ENCODE peak calls at places on chromosomes 7 and 10, in four cellular contexts. Z is BJ, Q is suprapubic skin, T is ovary. V is an unnamed sample.

GRCh38 chr7:127251048-127251451 is 1.7 kb downstream of the GRM8 start:
- DNase-seq in Z (no peak), Q (no peak), T (peak), V (no peak)

GRCh38 chr7:102875700-102876192 is 37.1 kb upstream of the LRRC17 start:
- DNase-seq in Z (peak), Q (no peak), T (no peak), V (peak)

GRCh38 chr7:23383225-23383624 is 84.1 kb downstream of the MALSU1 start:
- DNase-seq in Z (no peak), Q (no peak), T (no peak), V (peak)

GRCh38 chr10:99926925-99927718 is 82.6 kb downstream of the DNMBP start:
- DNase-seq in Z (no peak), Q (no peak), T (peak), V (peak)

GRCh38 chr10:13865758-13866491 is 279.2 kb downstream of the PRPF18 start:
- DNase-seq in Z (peak), Q (no peak), T (no peak), V (peak)

GRCh38 chr7:7181519-7182155 is 707 bp upstream of the C1GALT1 start:
- DNase-seq in Z (no peak), Q (no peak), T (peak), V (no peak)

GRCh38 chr7:33183504-33183903 is 54.1 kb downstream of the BBS9 start:
- DNase-seq in Z (peak), Q (no peak), T (no peak), V (peak)

GRCh38 chr7:98400538-98401427 is at the start of gene BAIAP2L1:
- DNase-seq in Z (no peak), Q (peak), T (peak), V (peak)

GRCh38 chr10:103507235-103508191 is 14.0 kb downstream of the NEURL1 start:
- DNase-seq in Z (no peak), Q (peak), T (no peak), V (no peak)

GRCh38 chr10:30788307-30788706 is 158.8 kb upstream of the LYZL2 start:
- DNase-seq in Z (no peak), Q (no peak), T (no peak), V (no peak)

GRCh38 chr10:7610651-7611389 is 55.9 kb downstream of the ITIH5 start:
- DNase-seq in Z (peak), Q (no peak), T (peak), V (no peak)

GRCh38 chr7:20310963-20311742 is 19.5 kb upstream of the ITGB8 start:
- DNase-seq in Z (peak), Q (no peak), T (no peak), V (no peak)

GRCh38 chr7:117871778-117872538 is 1.3 kb downstream of the CTTNBP2 start:
- DNase-seq in Z (no peak), Q (no peak), T (peak), V (no peak)

GRCh38 chr7:22866965-22867364 is 44.3 kb upstream of the TOMM7 start:
- DNase-seq in Z (no peak), Q (no peak), T (no peak), V (peak)

GRCh38 chr7:129831424-129832058 is 121.2 kb downstream of the UBE2H start:
- DNase-seq in Z (peak), Q (no peak), T (no peak), V (peak)

GRCh38 chr10:6052247-6053221 is 9.6 kb downstream of the IL2RA start:
- DNase-seq in Z (no peak), Q (no peak), T (no peak), V (no peak)

GRCh38 chr10:6048281-6049030 is 13.7 kb downstream of the IL2RA start:
- DNase-seq in Z (no peak), Q (peak), T (no peak), V (no peak)

GRCh38 chr10:6049031-6049400 is 13.2 kb downstream of the IL2RA start:
- DNase-seq in Z (no peak), Q (no peak), T (no peak), V (no peak)

GRCh38 chr10:6053303-6053702 is 8.9 kb downstream of the IL2RA start:
- DNase-seq in Z (no peak), Q (no peak), T (no peak), V (no peak)

DNA sequence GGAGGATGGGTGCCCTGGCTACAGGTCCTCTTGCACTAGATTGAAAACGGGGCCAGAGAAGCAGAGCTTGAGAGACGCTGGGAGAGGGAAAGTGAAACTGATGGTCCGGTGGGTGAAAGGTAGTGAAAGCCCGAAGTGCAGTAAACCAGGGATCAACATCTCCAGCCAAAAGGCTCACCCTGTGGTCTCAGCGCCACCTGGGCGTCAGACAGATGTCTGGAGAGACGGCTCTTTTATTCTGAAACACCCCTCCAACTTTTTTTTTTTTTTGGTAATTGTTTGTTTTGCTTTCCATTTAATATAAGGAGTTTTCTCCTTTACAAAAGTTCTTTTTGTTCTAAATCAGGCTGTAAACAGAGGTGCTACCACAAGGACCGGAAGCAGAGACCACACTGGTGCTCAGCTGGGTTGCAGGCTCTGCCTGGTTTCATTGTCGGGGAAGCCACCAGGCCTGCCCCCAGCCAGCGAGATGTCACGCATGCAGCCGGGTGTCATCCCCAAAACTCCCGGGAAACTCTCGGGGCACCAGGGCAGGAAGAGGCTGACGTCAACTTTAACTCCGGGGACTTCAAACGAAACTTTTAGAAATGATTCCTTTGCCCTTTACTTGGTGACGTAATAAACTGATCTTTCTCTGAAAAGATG is 11.2 kb downstream of the IL2RA start:
- DNase-seq in Z (no peak), Q (no peak), T (peak), V (peak)
- TF ChIP-seq CTCF in Z (peak), Q (no peak), T (peak), V (peak)

GRCh38 chr7:96143495-96144259 is 178.2 kb downstream of the SLC25A13 start:
- DNase-seq in Z (no peak), Q (no peak), T (no peak), V (no peak)
- H3K4me3 ChIP-seq in Z (no peak), Q (no peak), T (no peak), V (no peak)

GRCh38 chr10:111316607-111317006 is 239.8 kb downstream of the ADRA2A start:
- DNase-seq in Z (no peak), Q (no peak), T (no peak), V (no peak)

GRCh38 chr10:111323567-111323966 is 246.7 kb downstream of the ADRA2A start:
- DNase-seq in Z (no peak), Q (no peak), T (no peak), V (no peak)

GRCh38 chr10:111319866-111320265 is 243.0 kb downstream of the ADRA2A start:
- DNase-seq in Z (no peak), Q (no peak), T (no peak), V (no peak)
- TF ChIP-seq CTCF in Z (no peak), Q (no peak), T (no peak), V (no peak)

GRCh38 chr10:47152861-47153349 is 147.1 kb upstream of the GDF10 start:
- DNase-seq in Z (no peak), Q (no peak), T (no peak), V (peak)
- H3K4me3 ChIP-seq in Z (no peak), Q (no peak), T (no peak), V (no peak)

DNA sequence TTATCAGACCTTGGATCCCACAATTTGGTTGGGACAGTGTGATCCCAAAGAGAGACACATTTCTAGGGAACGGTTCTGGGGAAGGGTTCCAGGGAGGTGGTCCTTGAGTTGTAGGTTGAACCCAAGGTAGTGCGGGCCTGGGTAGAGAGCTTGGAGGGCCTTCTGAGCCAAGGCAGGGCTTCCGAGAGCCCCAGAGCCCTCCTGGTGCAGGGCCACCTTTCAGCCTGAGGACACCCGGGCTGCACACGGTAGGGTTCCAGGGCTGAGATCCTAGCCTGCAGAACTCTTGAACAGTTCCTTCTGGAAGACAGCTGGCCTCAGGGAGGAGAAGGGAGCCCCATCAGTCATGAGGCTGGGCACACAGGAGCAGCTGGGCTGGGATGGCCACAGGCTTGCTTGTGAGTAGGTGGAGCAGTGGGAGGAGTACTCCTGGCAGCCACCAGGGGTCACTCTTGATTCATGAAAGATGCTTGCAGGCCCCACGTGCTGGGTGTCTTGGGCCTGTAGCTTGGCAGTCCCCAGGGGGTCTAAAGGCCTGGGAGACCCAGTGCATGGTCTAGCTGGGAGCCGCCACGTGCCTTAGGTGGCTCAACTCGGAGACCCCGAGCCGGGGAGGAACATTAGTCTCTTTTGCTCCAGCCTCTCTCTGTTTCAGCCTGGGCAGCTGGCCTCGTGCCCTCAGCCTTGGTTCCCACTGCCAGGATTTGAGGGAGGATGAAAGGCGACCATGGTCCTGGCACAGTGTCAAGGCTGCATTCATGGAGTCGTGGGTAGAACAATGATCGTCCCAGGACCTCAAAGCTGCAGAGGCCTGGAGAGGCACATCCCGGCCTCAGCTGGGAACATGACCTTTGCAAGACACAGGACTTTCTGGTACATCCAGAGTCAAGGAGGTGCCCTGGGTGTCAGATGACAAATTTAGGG is 381.6 kb downstream of the TYW1 start:
- DNase-seq in Z (no peak), Q (peak), T (peak), V (peak)
- TF ChIP-seq CTCF in Z (peak), Q (peak), T (peak), V (peak)

GRCh38 chr10:26566525-26567348 is 128.6 kb downstream of the APBB1IP start:
- DNase-seq in Z (no peak), Q (no peak), T (no peak), V (no peak)
- H3K4me3 ChIP-seq in Z (peak), Q (peak), T (peak), V (peak)

GRCh38 chr7:37988721-37989650 is 68.5 kb downstream of the EPDR1 start:
- DNase-seq in Z (no peak), Q (no peak), T (no peak), V (no peak)

GRCh38 chr7:37982423-37982822 is 62.0 kb downstream of the EPDR1 start:
- DNase-seq in Z (no peak), Q (no peak), T (no peak), V (no peak)

GRCh38 chr7:37986780-37987380 is 66.4 kb downstream of the EPDR1 start:
- DNase-seq in Z (peak), Q (no peak), T (no peak), V (no peak)

GRCh38 chr7:37987732-37988131 is 67.3 kb downstream of the EPDR1 start:
- DNase-seq in Z (no peak), Q (no peak), T (no peak), V (peak)

DNA sequence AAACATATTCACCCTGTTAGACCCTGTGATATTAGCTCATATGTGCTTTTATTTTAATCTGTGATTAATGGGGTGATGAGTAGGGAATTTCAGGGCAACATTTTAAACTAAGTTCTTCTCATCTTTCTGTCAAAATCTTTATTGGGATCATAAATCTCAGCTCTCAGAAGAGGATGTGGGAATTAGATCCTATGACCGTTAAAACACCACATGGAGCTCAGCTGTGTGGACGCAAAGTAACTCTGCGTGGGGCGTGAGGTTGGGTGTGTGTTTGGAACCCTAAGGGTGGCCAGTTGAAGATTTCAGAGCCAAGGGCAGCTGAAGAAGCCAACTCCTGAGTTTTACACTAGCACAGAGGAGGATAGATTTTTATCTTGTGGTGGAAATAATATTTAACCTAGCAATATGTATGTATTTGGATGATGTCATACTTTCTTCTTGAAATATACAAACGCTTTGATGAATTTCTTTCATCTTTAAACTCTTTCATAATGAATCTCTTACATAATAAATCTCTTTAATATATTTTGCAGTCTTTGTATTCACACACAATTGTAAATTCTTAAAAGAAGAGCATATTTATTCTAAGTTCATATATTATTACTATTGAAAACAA is 64.4 kb downstream of the EPDR1 start:
- DNase-seq in Z (peak), Q (no peak), T (no peak), V (peak)
- TF ChIP-seq CTCF in Z (no peak), Q (no peak), T (no peak), V (no peak)

V was measured in foreskin fibroblast.